ENCODE peak calls at places on chromosomes 16 and 17, in nine cellular contexts. One of them, this sample, is unnamed.

GRCh38 chr17:75610103-75610984 is 22.7 kb downstream of the MYO15B start:
- DNase-seq in activated naive CD4-positive, alpha-beta T cell: no peak
- DNase-seq in CD4-positive, alpha-beta T cell: no peak
- DNase-seq in astrocyte of the spinal cord: no peak
- DNase-seq in activated gamma-delta T cell treated with Interleukin-2 at 50 U/mL for 16 hours: no peak
- DNase-seq in Ammon's horn: no peak
- DNase-seq in progenitor cell of endocrine pancreas: no peak
- DNase-seq in brain microvascular endothelial cell: no peak
- DNase-seq in activated CD4-positive, alpha-beta T cell treated with anti-CD3 and anti-CD28 coated beads for 1 hour: no peak
- DNase-seq in this sample: peak; percentile 18

GRCh38 chr16:30875881-30876791 is 17.7 kb downstream of the BCL7C start:
- DNase-seq in activated naive CD4-positive, alpha-beta T cell: no peak
- DNase-seq in CD4-positive, alpha-beta T cell: peak; percentile 43
- DNase-seq in astrocyte of the spinal cord: no peak
- DNase-seq in activated gamma-delta T cell treated with Interleukin-2 at 50 U/mL for 16 hours: peak; percentile 6
- DNase-seq in Ammon's horn: peak; percentile 24
- DNase-seq in progenitor cell of endocrine pancreas: no peak
- DNase-seq in brain microvascular endothelial cell: no peak
- DNase-seq in activated CD4-positive, alpha-beta T cell treated with anti-CD3 and anti-CD28 coated beads for 1 hour: no peak
- DNase-seq in this sample: peak; percentile 46

GRCh38 chr17:80009391-80010282 is 26.0 kb downstream of the TBC1D16 start:
- DNase-seq in activated naive CD4-positive, alpha-beta T cell: no peak
- DNase-seq in CD4-positive, alpha-beta T cell: no peak
- DNase-seq in astrocyte of the spinal cord: no peak
- DNase-seq in activated gamma-delta T cell treated with Interleukin-2 at 50 U/mL for 16 hours: no peak
- DNase-seq in Ammon's horn: no peak
- DNase-seq in progenitor cell of endocrine pancreas: no peak
- DNase-seq in brain microvascular endothelial cell: no peak
- DNase-seq in activated CD4-positive, alpha-beta T cell treated with anti-CD3 and anti-CD28 coated beads for 1 hour: no peak
- DNase-seq in this sample: no peak

GRCh38 chr17:21166599-21167265 is 40.0 kb downstream of the DHRS7B start:
- DNase-seq in activated naive CD4-positive, alpha-beta T cell: no peak
- DNase-seq in CD4-positive, alpha-beta T cell: no peak
- DNase-seq in astrocyte of the spinal cord: no peak
- DNase-seq in activated gamma-delta T cell treated with Interleukin-2 at 50 U/mL for 16 hours: no peak
- DNase-seq in Ammon's horn: no peak
- DNase-seq in progenitor cell of endocrine pancreas: no peak
- DNase-seq in brain microvascular endothelial cell: no peak
- DNase-seq in activated CD4-positive, alpha-beta T cell treated with anti-CD3 and anti-CD28 coated beads for 1 hour: no peak
- DNase-seq in this sample: peak; percentile 44

GRCh38 chr17:11548398-11548797 is 49.9 kb upstream of the DNAH9 start:
- DNase-seq in activated naive CD4-positive, alpha-beta T cell: no peak
- DNase-seq in CD4-positive, alpha-beta T cell: no peak
- DNase-seq in astrocyte of the spinal cord: no peak
- DNase-seq in activated gamma-delta T cell treated with Interleukin-2 at 50 U/mL for 16 hours: no peak
- DNase-seq in Ammon's horn: no peak
- DNase-seq in progenitor cell of endocrine pancreas: no peak
- DNase-seq in brain microvascular endothelial cell: no peak
- DNase-seq in activated CD4-positive, alpha-beta T cell treated with anti-CD3 and anti-CD28 coated beads for 1 hour: no peak
- DNase-seq in this sample: no peak

GRCh38 chr16:20301840-20302239 is 25.5 kb downstream of the GP2 start:
- DNase-seq in activated naive CD4-positive, alpha-beta T cell: no peak
- DNase-seq in CD4-positive, alpha-beta T cell: no peak
- DNase-seq in astrocyte of the spinal cord: no peak
- DNase-seq in activated gamma-delta T cell treated with Interleukin-2 at 50 U/mL for 16 hours: no peak
- DNase-seq in Ammon's horn: no peak
- DNase-seq in progenitor cell of endocrine pancreas: no peak
- DNase-seq in brain microvascular endothelial cell: no peak
- DNase-seq in activated CD4-positive, alpha-beta T cell treated with anti-CD3 and anti-CD28 coated beads for 1 hour: no peak
- DNase-seq in this sample: no peak

GRCh38 chr17:74738051-74738996 is 1.3 kb downstream of the RAB37 start:
- DNase-seq in activated naive CD4-positive, alpha-beta T cell: peak; percentile 52
- DNase-seq in CD4-positive, alpha-beta T cell: peak; percentile 74
- DNase-seq in astrocyte of the spinal cord: no peak
- DNase-seq in activated gamma-delta T cell treated with Interleukin-2 at 50 U/mL for 16 hours: peak; percentile 92
- DNase-seq in Ammon's horn: no peak
- DNase-seq in progenitor cell of endocrine pancreas: no peak
- DNase-seq in brain microvascular endothelial cell: no peak
- DNase-seq in activated CD4-positive, alpha-beta T cell treated with anti-CD3 and anti-CD28 coated beads for 1 hour: peak; percentile 52
- DNase-seq in this sample: no peak

GRCh38 chr16:23990507-23990906 is 154.7 kb downstream of the PRKCB start:
- DNase-seq in activated naive CD4-positive, alpha-beta T cell: no peak
- DNase-seq in CD4-positive, alpha-beta T cell: no peak
- DNase-seq in astrocyte of the spinal cord: no peak
- DNase-seq in activated gamma-delta T cell treated with Interleukin-2 at 50 U/mL for 16 hours: no peak
- DNase-seq in Ammon's horn: no peak
- DNase-seq in progenitor cell of endocrine pancreas: no peak
- DNase-seq in brain microvascular endothelial cell: no peak
- DNase-seq in activated CD4-positive, alpha-beta T cell treated with anti-CD3 and anti-CD28 coated beads for 1 hour: no peak
- DNase-seq in this sample: no peak

GRCh38 chr16:57600048-57600835 is 28.2 kb upstream of the ADGRG1 start:
- DNase-seq in activated naive CD4-positive, alpha-beta T cell: no peak
- DNase-seq in CD4-positive, alpha-beta T cell: no peak
- DNase-seq in astrocyte of the spinal cord: peak; percentile 26
- DNase-seq in activated gamma-delta T cell treated with Interleukin-2 at 50 U/mL for 16 hours: no peak
- DNase-seq in Ammon's horn: no peak
- DNase-seq in progenitor cell of endocrine pancreas: peak; percentile 67
- DNase-seq in brain microvascular endothelial cell: peak; percentile 17
- DNase-seq in activated CD4-positive, alpha-beta T cell treated with anti-CD3 and anti-CD28 coated beads for 1 hour: no peak
- DNase-seq in this sample: no peak

GRCh38 chr16:15752717-15753488 is 102.9 kb downstream of the NDE1 start:
- DNase-seq in activated naive CD4-positive, alpha-beta T cell: no peak
- DNase-seq in CD4-positive, alpha-beta T cell: no peak
- DNase-seq in astrocyte of the spinal cord: no peak
- DNase-seq in activated gamma-delta T cell treated with Interleukin-2 at 50 U/mL for 16 hours: no peak
- DNase-seq in Ammon's horn: no peak
- DNase-seq in progenitor cell of endocrine pancreas: no peak
- DNase-seq in brain microvascular endothelial cell: no peak
- DNase-seq in activated CD4-positive, alpha-beta T cell treated with anti-CD3 and anti-CD28 coated beads for 1 hour: no peak
- DNase-seq in this sample: no peak

GRCh38 chr17:73319766-73320165 is 8.0 kb upstream of the CDC42EP4 start:
- DNase-seq in activated naive CD4-positive, alpha-beta T cell: no peak
- DNase-seq in CD4-positive, alpha-beta T cell: no peak
- DNase-seq in astrocyte of the spinal cord: no peak
- DNase-seq in activated gamma-delta T cell treated with Interleukin-2 at 50 U/mL for 16 hours: no peak
- DNase-seq in Ammon's horn: no peak
- DNase-seq in progenitor cell of endocrine pancreas: no peak
- DNase-seq in brain microvascular endothelial cell: no peak
- DNase-seq in activated CD4-positive, alpha-beta T cell treated with anti-CD3 and anti-CD28 coated beads for 1 hour: no peak
- DNase-seq in this sample: no peak

GRCh38 chr17:40456396-40456951 is 13.2 kb downstream of the IGFBP4 start:
- DNase-seq in activated naive CD4-positive, alpha-beta T cell: no peak
- DNase-seq in CD4-positive, alpha-beta T cell: no peak
- DNase-seq in astrocyte of the spinal cord: no peak
- DNase-seq in activated gamma-delta T cell treated with Interleukin-2 at 50 U/mL for 16 hours: no peak
- DNase-seq in Ammon's horn: no peak
- DNase-seq in progenitor cell of endocrine pancreas: no peak
- DNase-seq in brain microvascular endothelial cell: no peak
- DNase-seq in activated CD4-positive, alpha-beta T cell treated with anti-CD3 and anti-CD28 coated beads for 1 hour: no peak
- DNase-seq in this sample: peak; percentile 53

GRCh38 chr17:67441052-67441738 is 64.1 kb downstream of the PITPNC1 start:
- DNase-seq in activated naive CD4-positive, alpha-beta T cell: peak; percentile 63
- DNase-seq in CD4-positive, alpha-beta T cell: peak; percentile 69
- DNase-seq in astrocyte of the spinal cord: peak; percentile 74
- DNase-seq in activated gamma-delta T cell treated with Interleukin-2 at 50 U/mL for 16 hours: peak; percentile 76
- DNase-seq in Ammon's horn: peak; percentile 8
- DNase-seq in progenitor cell of endocrine pancreas: no peak
- DNase-seq in brain microvascular endothelial cell: peak; percentile 88
- DNase-seq in activated CD4-positive, alpha-beta T cell treated with anti-CD3 and anti-CD28 coated beads for 1 hour: peak; percentile 70
- DNase-seq in this sample: peak; percentile 84

GRCh38 chr17:62690168-62690897 is 62.9 kb downstream of the MRC2 start:
- DNase-seq in activated naive CD4-positive, alpha-beta T cell: no peak
- DNase-seq in CD4-positive, alpha-beta T cell: no peak
- DNase-seq in astrocyte of the spinal cord: no peak
- DNase-seq in activated gamma-delta T cell treated with Interleukin-2 at 50 U/mL for 16 hours: no peak
- DNase-seq in Ammon's horn: no peak
- DNase-seq in progenitor cell of endocrine pancreas: no peak
- DNase-seq in brain microvascular endothelial cell: no peak
- DNase-seq in activated CD4-positive, alpha-beta T cell treated with anti-CD3 and anti-CD28 coated beads for 1 hour: no peak
- DNase-seq in this sample: peak; percentile 61

GRCh38 chr16:16774389-16774788 is 395.4 kb downstream of the NPIPA7 start:
- DNase-seq in activated naive CD4-positive, alpha-beta T cell: no peak
- DNase-seq in CD4-positive, alpha-beta T cell: no peak
- DNase-seq in astrocyte of the spinal cord: no peak
- DNase-seq in activated gamma-delta T cell treated with Interleukin-2 at 50 U/mL for 16 hours: no peak
- DNase-seq in Ammon's horn: no peak
- DNase-seq in progenitor cell of endocrine pancreas: no peak
- DNase-seq in brain microvascular endothelial cell: no peak
- DNase-seq in activated CD4-positive, alpha-beta T cell treated with anti-CD3 and anti-CD28 coated beads for 1 hour: no peak
- DNase-seq in this sample: no peak

GRCh38 chr17:43803758-43804157 is 23.5 kb downstream of the CFAP97D1 start:
- DNase-seq in activated naive CD4-positive, alpha-beta T cell: no peak
- DNase-seq in CD4-positive, alpha-beta T cell: no peak
- DNase-seq in astrocyte of the spinal cord: peak; percentile 10
- DNase-seq in activated gamma-delta T cell treated with Interleukin-2 at 50 U/mL for 16 hours: no peak
- DNase-seq in Ammon's horn: no peak
- DNase-seq in progenitor cell of endocrine pancreas: no peak
- DNase-seq in brain microvascular endothelial cell: no peak
- DNase-seq in activated CD4-positive, alpha-beta T cell treated with anti-CD3 and anti-CD28 coated beads for 1 hour: no peak
- DNase-seq in this sample: peak; percentile 71

GRCh38 chr17:13650096-13650675 is 48.5 kb upstream of the HS3ST3A1 start:
- DNase-seq in activated naive CD4-positive, alpha-beta T cell: no peak
- DNase-seq in CD4-positive, alpha-beta T cell: no peak
- DNase-seq in astrocyte of the spinal cord: no peak
- DNase-seq in activated gamma-delta T cell treated with Interleukin-2 at 50 U/mL for 16 hours: no peak
- DNase-seq in Ammon's horn: no peak
- DNase-seq in progenitor cell of endocrine pancreas: no peak
- DNase-seq in brain microvascular endothelial cell: no peak
- DNase-seq in activated CD4-positive, alpha-beta T cell treated with anti-CD3 and anti-CD28 coated beads for 1 hour: no peak
- DNase-seq in this sample: no peak

GRCh38 chr16:56744996-56745640 is 15.2 kb downstream of the NUP93 start:
- DNase-seq in activated naive CD4-positive, alpha-beta T cell: no peak
- DNase-seq in CD4-positive, alpha-beta T cell: no peak
- DNase-seq in astrocyte of the spinal cord: no peak
- DNase-seq in activated gamma-delta T cell treated with Interleukin-2 at 50 U/mL for 16 hours: no peak
- DNase-seq in Ammon's horn: no peak
- DNase-seq in progenitor cell of endocrine pancreas: no peak
- DNase-seq in brain microvascular endothelial cell: no peak
- DNase-seq in activated CD4-positive, alpha-beta T cell treated with anti-CD3 and anti-CD28 coated beads for 1 hour: no peak
- DNase-seq in this sample: no peak

GRCh38 chr16:22098538-22099255 is 6.4 kb downstream of the VWA3A start:
- DNase-seq in activated naive CD4-positive, alpha-beta T cell: no peak
- DNase-seq in CD4-positive, alpha-beta T cell: no peak
- DNase-seq in astrocyte of the spinal cord: peak; percentile 46
- DNase-seq in activated gamma-delta T cell treated with Interleukin-2 at 50 U/mL for 16 hours: no peak
- DNase-seq in Ammon's horn: peak; percentile 50
- DNase-seq in progenitor cell of endocrine pancreas: no peak
- DNase-seq in brain microvascular endothelial cell: peak; percentile 31
- DNase-seq in activated CD4-positive, alpha-beta T cell treated with anti-CD3 and anti-CD28 coated beads for 1 hour: no peak
- DNase-seq in this sample: peak; percentile 72

GRCh38 chr16:67423634-67424575 is 7.0 kb upstream of the HSD11B2 start:
- DNase-seq in activated naive CD4-positive, alpha-beta T cell: no peak
- DNase-seq in CD4-positive, alpha-beta T cell: no peak
- DNase-seq in astrocyte of the spinal cord: no peak
- DNase-seq in activated gamma-delta T cell treated with Interleukin-2 at 50 U/mL for 16 hours: no peak
- DNase-seq in Ammon's horn: no peak
- DNase-seq in progenitor cell of endocrine pancreas: no peak
- DNase-seq in brain microvascular endothelial cell: no peak
- DNase-seq in activated CD4-positive, alpha-beta T cell treated with anti-CD3 and anti-CD28 coated beads for 1 hour: no peak
- DNase-seq in this sample: no peak

GRCh38 chr17:31357831-31358400 is 33.6 kb upstream of the RAB11FIP4 start:
- DNase-seq in activated naive CD4-positive, alpha-beta T cell: no peak
- DNase-seq in CD4-positive, alpha-beta T cell: no peak
- DNase-seq in astrocyte of the spinal cord: no peak
- DNase-seq in activated gamma-delta T cell treated with Interleukin-2 at 50 U/mL for 16 hours: no peak
- DNase-seq in Ammon's horn: no peak
- DNase-seq in progenitor cell of endocrine pancreas: no peak
- DNase-seq in brain microvascular endothelial cell: no peak
- DNase-seq in activated CD4-positive, alpha-beta T cell treated with anti-CD3 and anti-CD28 coated beads for 1 hour: no peak
- DNase-seq in this sample: no peak

GRCh38 chr17:38674013-38674748 is 576 bp downstream of the EPOP start:
- DNase-seq in activated naive CD4-positive, alpha-beta T cell: no peak
- DNase-seq in CD4-positive, alpha-beta T cell: peak; percentile 42
- DNase-seq in astrocyte of the spinal cord: no peak
- DNase-seq in activated gamma-delta T cell treated with Interleukin-2 at 50 U/mL for 16 hours: no peak
- DNase-seq in Ammon's horn: no peak
- DNase-seq in progenitor cell of endocrine pancreas: no peak
- DNase-seq in brain microvascular endothelial cell: no peak
- DNase-seq in activated CD4-positive, alpha-beta T cell treated with anti-CD3 and anti-CD28 coated beads for 1 hour: no peak
- DNase-seq in this sample: no peak

GRCh38 chr16:47732806-47733150 is 271.6 kb downstream of the PHKB start:
- DNase-seq in activated naive CD4-positive, alpha-beta T cell: no peak
- DNase-seq in CD4-positive, alpha-beta T cell: no peak
- DNase-seq in astrocyte of the spinal cord: peak; percentile 98
- DNase-seq in activated gamma-delta T cell treated with Interleukin-2 at 50 U/mL for 16 hours: no peak
- DNase-seq in Ammon's horn: no peak
- DNase-seq in progenitor cell of endocrine pancreas: no peak
- DNase-seq in brain microvascular endothelial cell: peak; percentile 95
- DNase-seq in activated CD4-positive, alpha-beta T cell treated with anti-CD3 and anti-CD28 coated beads for 1 hour: no peak
- DNase-seq in this sample: peak; percentile 94

GRCh38 chr17:7704601-7705268 is at the start of gene EFNB3:
- DNase-seq in activated naive CD4-positive, alpha-beta T cell: no peak
- DNase-seq in CD4-positive, alpha-beta T cell: no peak
- DNase-seq in astrocyte of the spinal cord: peak; percentile 13
- DNase-seq in activated gamma-delta T cell treated with Interleukin-2 at 50 U/mL for 16 hours: no peak
- DNase-seq in Ammon's horn: peak; percentile 49
- DNase-seq in progenitor cell of endocrine pancreas: peak; percentile 65
- DNase-seq in brain microvascular endothelial cell: no peak
- DNase-seq in activated CD4-positive, alpha-beta T cell treated with anti-CD3 and anti-CD28 coated beads for 1 hour: no peak
- DNase-seq in this sample: peak; percentile 60

GRCh38 chr17:70060415-70060814 is 14.6 kb upstream of the KCNJ16 start:
- DNase-seq in activated naive CD4-positive, alpha-beta T cell: no peak
- DNase-seq in CD4-positive, alpha-beta T cell: no peak
- DNase-seq in astrocyte of the spinal cord: peak; percentile 25
- DNase-seq in activated gamma-delta T cell treated with Interleukin-2 at 50 U/mL for 16 hours: no peak
- DNase-seq in Ammon's horn: no peak
- DNase-seq in progenitor cell of endocrine pancreas: no peak
- DNase-seq in brain microvascular endothelial cell: no peak
- DNase-seq in activated CD4-positive, alpha-beta T cell treated with anti-CD3 and anti-CD28 coated beads for 1 hour: no peak
- DNase-seq in this sample: peak; percentile 67

GRCh38 chr17:33778505-33779398 is 476.3 kb upstream of the CCL2 start:
- DNase-seq in activated naive CD4-positive, alpha-beta T cell: no peak
- DNase-seq in CD4-positive, alpha-beta T cell: no peak
- DNase-seq in astrocyte of the spinal cord: peak; percentile 62
- DNase-seq in activated gamma-delta T cell treated with Interleukin-2 at 50 U/mL for 16 hours: peak; percentile 19
- DNase-seq in Ammon's horn: peak; percentile 78
- DNase-seq in progenitor cell of endocrine pancreas: peak; percentile 34
- DNase-seq in brain microvascular endothelial cell: peak; percentile 44
- DNase-seq in activated CD4-positive, alpha-beta T cell treated with anti-CD3 and anti-CD28 coated beads for 1 hour: no peak
- DNase-seq in this sample: peak; percentile 39

GRCh38 chr16:87681990-87682570 is 79.8 kb downstream of the JPH3 start:
- DNase-seq in activated naive CD4-positive, alpha-beta T cell: no peak
- DNase-seq in CD4-positive, alpha-beta T cell: no peak
- DNase-seq in astrocyte of the spinal cord: peak; percentile 54
- DNase-seq in activated gamma-delta T cell treated with Interleukin-2 at 50 U/mL for 16 hours: no peak
- DNase-seq in Ammon's horn: no peak
- DNase-seq in progenitor cell of endocrine pancreas: no peak
- DNase-seq in brain microvascular endothelial cell: peak; percentile 63
- DNase-seq in activated CD4-positive, alpha-beta T cell treated with anti-CD3 and anti-CD28 coated beads for 1 hour: no peak
- DNase-seq in this sample: peak; percentile 54

GRCh38 chr16:2708955-2709587 is 11.0 kb downstream of the PRSS27 start:
- DNase-seq in activated naive CD4-positive, alpha-beta T cell: no peak
- DNase-seq in CD4-positive, alpha-beta T cell: no peak
- DNase-seq in astrocyte of the spinal cord: no peak
- DNase-seq in activated gamma-delta T cell treated with Interleukin-2 at 50 U/mL for 16 hours: no peak
- DNase-seq in Ammon's horn: no peak
- DNase-seq in progenitor cell of endocrine pancreas: no peak
- DNase-seq in brain microvascular endothelial cell: no peak
- DNase-seq in activated CD4-positive, alpha-beta T cell treated with anti-CD3 and anti-CD28 coated beads for 1 hour: no peak
- DNase-seq in this sample: no peak

GRCh38 chr17:4788807-4789700 is at the start of gene GLTPD2:
- DNase-seq in activated naive CD4-positive, alpha-beta T cell: no peak
- DNase-seq in CD4-positive, alpha-beta T cell: no peak
- DNase-seq in astrocyte of the spinal cord: no peak
- DNase-seq in activated gamma-delta T cell treated with Interleukin-2 at 50 U/mL for 16 hours: no peak
- DNase-seq in Ammon's horn: no peak
- DNase-seq in progenitor cell of endocrine pancreas: peak; percentile 15
- DNase-seq in brain microvascular endothelial cell: no peak
- DNase-seq in activated CD4-positive, alpha-beta T cell treated with anti-CD3 and anti-CD28 coated beads for 1 hour: no peak
- DNase-seq in this sample: peak; percentile 18

GRCh38 chr16:75385507-75386152 is 47.7 kb downstream of the CFDP1 start:
- DNase-seq in activated naive CD4-positive, alpha-beta T cell: no peak
- DNase-seq in CD4-positive, alpha-beta T cell: no peak
- DNase-seq in astrocyte of the spinal cord: peak; percentile 86
- DNase-seq in activated gamma-delta T cell treated with Interleukin-2 at 50 U/mL for 16 hours: no peak
- DNase-seq in Ammon's horn: peak; percentile 79
- DNase-seq in progenitor cell of endocrine pancreas: no peak
- DNase-seq in brain microvascular endothelial cell: peak; percentile 36
- DNase-seq in activated CD4-positive, alpha-beta T cell treated with anti-CD3 and anti-CD28 coated beads for 1 hour: no peak
- DNase-seq in this sample: peak; percentile 89

GRCh38 chr16:14307623-14308356 is 236.7 kb downstream of the MRTFB start:
- DNase-seq in activated naive CD4-positive, alpha-beta T cell: no peak
- DNase-seq in CD4-positive, alpha-beta T cell: no peak
- DNase-seq in astrocyte of the spinal cord: no peak
- DNase-seq in activated gamma-delta T cell treated with Interleukin-2 at 50 U/mL for 16 hours: no peak
- DNase-seq in Ammon's horn: no peak
- DNase-seq in progenitor cell of endocrine pancreas: no peak
- DNase-seq in brain microvascular endothelial cell: no peak
- DNase-seq in activated CD4-positive, alpha-beta T cell treated with anti-CD3 and anti-CD28 coated beads for 1 hour: no peak
- DNase-seq in this sample: peak; percentile 65

This sample was measured in foreskin fibroblast.